ENCODE peak calls at places on chromosomes 5 and 9, in four cellular contexts. One of them, this sample, is unnamed.

GRCh38 chr9:71891557-71892189 is 19.3 kb downstream of the ABHD17B start:
- DNase-seq in HCT116: no peak
- DNase-seq in PC-3: no peak
- DNase-seq in neural progenitor cell: no peak
- DNase-seq in this sample: no peak

GRCh38 chr9:73219985-73220626 is 68.4 kb downstream of the ANXA1 start:
- DNase-seq in HCT116: no peak
- DNase-seq in PC-3: peak; percentile 30
- DNase-seq in neural progenitor cell: no peak
- DNase-seq in this sample: peak; percentile 83

GRCh38 chr9:69292078-69292477 is 32.9 kb upstream of the ENTREP1 start:
- DNase-seq in HCT116: peak; percentile 34
- DNase-seq in PC-3: no peak
- DNase-seq in neural progenitor cell: no peak
- DNase-seq in this sample: no peak

GRCh38 chr9:137237759-137238726 is 3.0 kb upstream of the TUBB4B start:
- DNase-seq in HCT116: no peak
- DNase-seq in PC-3: peak; percentile 46
- DNase-seq in neural progenitor cell: no peak
- DNase-seq in this sample: no peak

GRCh38 chr9:101366038-101366756 is 18.6 kb downstream of the BAAT start:
- DNase-seq in HCT116: no peak
- DNase-seq in PC-3: no peak
- DNase-seq in neural progenitor cell: no peak
- DNase-seq in this sample: peak; percentile 68

GRCh38 chr5:104412649-104413240 is 850.2 kb upstream of the NUDT12 start:
- DNase-seq in HCT116: peak; percentile 21
- DNase-seq in PC-3: peak; percentile 64
- DNase-seq in neural progenitor cell: peak; percentile 71
- DNase-seq in this sample: peak; percentile 10

GRCh38 chr5:132497488-132497997 is 7.0 kb upstream of the IRF1 start:
- DNase-seq in HCT116: no peak
- DNase-seq in PC-3: peak; percentile 86
- DNase-seq in neural progenitor cell: no peak
- DNase-seq in this sample: peak; percentile 97

GRCh38 chr9:90107021-90107771 is 502.4 kb downstream of the GADD45G start:
- DNase-seq in HCT116: no peak
- DNase-seq in PC-3: peak; percentile 49
- DNase-seq in neural progenitor cell: no peak
- DNase-seq in this sample: peak; percentile 21

GRCh38 chr9:96327694-96328352 is 25.8 kb upstream of the HSD17B3 start:
- DNase-seq in HCT116: no peak
- DNase-seq in PC-3: peak; percentile 80
- DNase-seq in neural progenitor cell: peak; percentile 52
- DNase-seq in this sample: peak; percentile 68

GRCh38 chr5:84131372-84131771 is 253.3 kb downstream of the EDIL3 start:
- DNase-seq in HCT116: no peak
- DNase-seq in PC-3: peak; percentile 50
- DNase-seq in neural progenitor cell: no peak
- DNase-seq in this sample: no peak

GRCh38 chr5:158606228-158606627 is 493.5 kb downstream of the EBF1 start:
- DNase-seq in HCT116: no peak
- DNase-seq in PC-3: no peak
- DNase-seq in neural progenitor cell: no peak
- DNase-seq in this sample: no peak

GRCh38 chr5:77957-78804 is 13.8 kb upstream of the PLEKHG4B start:
- DNase-seq in HCT116: peak; percentile 47
- DNase-seq in PC-3: peak; percentile 69
- DNase-seq in neural progenitor cell: peak; percentile 75
- DNase-seq in this sample: peak; percentile 63

GRCh38 chr5:148403344-148403743 is 19.6 kb downstream of the FBXO38 start:
- DNase-seq in HCT116: no peak
- DNase-seq in PC-3: no peak
- DNase-seq in neural progenitor cell: no peak
- DNase-seq in this sample: no peak

GRCh38 chr5:117561531-117561930 is 986.9 kb upstream of the SEMA6A start:
- DNase-seq in HCT116: no peak
- DNase-seq in PC-3: no peak
- DNase-seq in neural progenitor cell: no peak
- DNase-seq in this sample: no peak

GRCh38 chr5:132751971-132752580 is 4.8 kb downstream of the CCNI2 start:
- DNase-seq in HCT116: no peak
- DNase-seq in PC-3: no peak
- DNase-seq in neural progenitor cell: no peak
- DNase-seq in this sample: no peak

DNA sequence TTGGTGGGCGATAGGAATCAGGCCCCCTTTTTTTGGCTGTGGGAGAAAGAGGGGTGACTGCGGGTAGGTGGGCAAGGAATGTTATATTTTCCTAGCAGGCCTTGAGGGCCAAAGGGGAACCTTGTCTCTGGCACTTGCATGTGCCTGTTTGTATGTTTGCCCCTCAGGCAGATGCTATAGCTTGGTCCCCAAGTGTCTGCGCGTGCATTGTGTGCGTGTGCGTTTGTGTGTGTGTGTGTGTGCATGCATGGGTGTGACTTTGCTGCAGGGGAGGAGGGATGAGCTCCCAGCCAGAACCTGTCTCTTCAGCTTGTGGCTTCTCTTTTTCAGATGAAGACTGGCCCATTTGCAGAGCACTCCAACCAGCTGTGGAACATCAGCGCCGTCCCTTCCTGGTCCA is 30.9 kb downstream of the PTPA start:
- DNase-seq in HCT116: no peak
- DNase-seq in PC-3: no peak
- DNase-seq in neural progenitor cell: no peak
- DNase-seq in this sample: no peak
- H3K9ac ChIP-seq in HCT116: no peak overlapping the region
- H3K9ac ChIP-seq in PC-3: no peak overlapping the region
- H3K9ac ChIP-seq in neural progenitor cell: no peak overlapping the region
- H3K9ac ChIP-seq in this sample: peak overlapping the region; percentile 99

GRCh38 chr5:74544811-74545210 is 95.7 kb downstream of the ENC1 start:
- DNase-seq in HCT116: no peak
- DNase-seq in PC-3: no peak
- DNase-seq in neural progenitor cell: no peak
- DNase-seq in this sample: no peak

GRCh38 chr5:74552101-74552500 is 88.4 kb downstream of the ENC1 start:
- DNase-seq in HCT116: no peak
- DNase-seq in PC-3: no peak
- DNase-seq in neural progenitor cell: no peak
- DNase-seq in this sample: no peak

GRCh38 chr5:74550927-74551326 is 89.6 kb downstream of the ENC1 start:
- DNase-seq in HCT116: no peak
- DNase-seq in PC-3: no peak
- DNase-seq in neural progenitor cell: no peak
- DNase-seq in this sample: no peak

GRCh38 chr5:74546796-74547195 is 93.7 kb downstream of the ENC1 start:
- DNase-seq in HCT116: no peak
- DNase-seq in PC-3: peak; percentile 54
- DNase-seq in neural progenitor cell: no peak
- DNase-seq in this sample: peak; percentile 48

GRCh38 chr5:74549351-74549750 is 91.2 kb downstream of the ENC1 start:
- DNase-seq in HCT116: no peak
- DNase-seq in PC-3: no peak
- DNase-seq in neural progenitor cell: no peak
- DNase-seq in this sample: no peak
- H3K4me2 ChIP-seq in HCT116: no peak overlapping the region
- H3K4me2 ChIP-seq in PC-3: no peak overlapping the region
- H3K4me2 ChIP-seq in neural progenitor cell: no peak overlapping the region
- H3K4me2 ChIP-seq in this sample: no peak overlapping the region

GRCh38 chr5:151110122-151110681 is 29.4 kb upstream of the TNIP1 start:
- DNase-seq in HCT116: no peak
- DNase-seq in PC-3: no peak
- DNase-seq in neural progenitor cell: no peak
- DNase-seq in this sample: no peak

GRCh38 chr5:151118898-151119600 is 38.2 kb upstream of the TNIP1 start:
- DNase-seq in HCT116: no peak
- DNase-seq in PC-3: no peak
- DNase-seq in neural progenitor cell: no peak
- DNase-seq in this sample: no peak

GRCh38 chr5:151121095-151121494 is 36.5 kb downstream of the ANXA6 start:
- DNase-seq in HCT116: no peak
- DNase-seq in PC-3: no peak
- DNase-seq in neural progenitor cell: no peak
- DNase-seq in this sample: no peak

GRCh38 chr5:151110992-151111391 is 30.2 kb upstream of the TNIP1 start:
- DNase-seq in HCT116: no peak
- DNase-seq in PC-3: no peak
- DNase-seq in neural progenitor cell: no peak
- DNase-seq in this sample: no peak

GRCh38 chr5:151115272-151115905 is 34.6 kb upstream of the TNIP1 start:
- DNase-seq in HCT116: peak; percentile 32
- DNase-seq in PC-3: peak; percentile 77
- DNase-seq in neural progenitor cell: peak; percentile 74
- DNase-seq in this sample: peak; percentile 75
- TF ChIP-seq EZH2phosphoT487 in HCT116: no peak
- TF ChIP-seq EZH2phosphoT487 in PC-3: no peak
- TF ChIP-seq EZH2phosphoT487 in neural progenitor cell: no peak
- TF ChIP-seq EZH2phosphoT487 in this sample: no peak

DNA sequence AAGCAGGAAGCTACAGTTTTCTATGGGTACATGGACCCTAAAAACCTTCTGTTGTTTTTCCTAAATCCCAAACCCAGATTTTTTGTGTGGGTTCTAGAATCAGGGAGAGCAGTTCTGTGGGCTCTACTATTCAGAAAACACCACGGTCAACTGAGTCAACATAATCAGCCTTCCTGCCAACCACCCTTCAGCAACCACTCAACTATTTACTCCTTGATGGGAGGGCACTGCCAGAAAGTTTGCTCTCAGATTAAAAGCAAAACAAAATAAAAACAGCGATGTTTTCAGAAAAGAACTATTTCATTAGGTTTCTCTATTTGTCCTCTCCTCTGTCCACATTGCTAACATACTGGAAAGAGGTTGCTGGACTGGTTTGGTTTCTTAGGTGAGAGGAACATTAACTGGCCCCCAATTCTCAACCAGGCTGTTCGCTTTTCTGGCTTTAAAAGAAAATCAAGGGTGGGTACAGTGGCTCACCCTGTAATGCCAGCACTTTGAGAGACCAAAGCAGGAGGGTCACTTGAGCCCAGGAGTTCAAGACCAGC is 72.3 kb downstream of the GCNT1 start:
- DNase-seq in HCT116: no peak
- DNase-seq in PC-3: no peak
- DNase-seq in neural progenitor cell: no peak
- DNase-seq in this sample: no peak
- H3K9ac ChIP-seq in HCT116: no peak overlapping the region
- H3K9ac ChIP-seq in PC-3: no peak overlapping the region
- H3K9ac ChIP-seq in neural progenitor cell: no peak overlapping the region
- H3K9ac ChIP-seq in this sample: peak overlapping the region; percentile 61

This sample was measured in GM23248.